ENCODE peak calls at places on chromosomes 3 and 15, in nine cellular contexts. G is Karpas-422, B is PC-9, O is HCT116, S is hepatocyte, N is PC-3, H is GM23248, J is MM.1S, R is SK-N-SH. Z is an unnamed sample.

GRCh38 chr3:72086712-72087093 is 301.8 kb upstream of the PROK2 start:
- DNase-seq in G (no peak), B (no peak), O (no peak), S (no peak), N (no peak), H (no peak), J (no peak), R (no peak), Z (no peak)

GRCh38 chr3:70805044-70805732 is 492.8 kb upstream of the MDFIC2 start:
- DNase-seq in G (no peak), B (no peak), O (no peak), S (no peak), N (peak; percentile 74), H (peak; percentile 84), J (no peak), R (no peak), Z (no peak)

GRCh38 chr15:42070276-42070965 is 23.9 kb downstream of the PLA2G4D start:
- DNase-seq in G (no peak), B (no peak), O (no peak), S (no peak), N (no peak), H (no peak), J (no peak), R (no peak), Z (no peak)

GRCh38 chr15:99994849-99995248 is 261.6 kb upstream of the LYSMD4 start:
- DNase-seq in G (no peak), B (no peak), O (no peak), S (no peak), N (no peak), H (no peak), J (no peak), R (no peak), Z (no peak)

GRCh38 chr3:113952921-113953320 is 5.1 kb downstream of the ZDHHC23 start:
- DNase-seq in G (no peak), B (no peak), O (no peak), S (no peak), N (no peak), H (peak; percentile 52), J (no peak), R (no peak), Z (no peak)

GRCh38 chr3:126197854-126198584 is 17.6 kb upstream of the ALDH1L1 start:
- DNase-seq in G (peak; percentile 86), B (peak; percentile 90), O (peak; percentile 67), S (peak; percentile 80), N (peak; percentile 47), H (peak; percentile 82), J (peak; percentile 60), R (peak; percentile 76), Z (peak; percentile 55)

GRCh38 chr3:193787496-193787870 is 194.5 kb downstream of the OPA1 start:
- DNase-seq in G (no peak), B (no peak), O (no peak), S (no peak), N (no peak), H (no peak), J (no peak), R (no peak), Z (no peak)

GRCh38 chr3:57856675-57857074 is 100.6 kb downstream of the SLMAP start:
- DNase-seq in G (peak; percentile 48), B (no peak), O (no peak), S (peak; percentile 3), N (peak; percentile 33), H (peak; percentile 57), J (no peak), R (peak; percentile 7), Z (peak; percentile 31)

GRCh38 chr3:170357176-170357919 is at the start of gene SKIL:
- DNase-seq in G (peak; percentile 95), B (peak; percentile 98), O (peak; percentile 81), S (peak; percentile 99), N (peak; percentile 94), H (peak; percentile 99), J (peak; percentile 99), R (peak; percentile 92), Z (peak; percentile 97)

GRCh38 chr3:55246016-55246415 is 241.1 kb downstream of the WNT5A start:
- DNase-seq in G (no peak), B (no peak), O (no peak), S (no peak), N (no peak), H (no peak), J (no peak), R (no peak), Z (no peak)

GRCh38 chr3:110791971-110792370 is 279.6 kb upstream of the NECTIN3 start:
- DNase-seq in G (no peak), B (no peak), O (no peak), S (no peak), N (no peak), H (peak; percentile 50), J (no peak), R (no peak), Z (no peak)

GRCh38 chr3:46484911-46485696 is 12.7 kb upstream of the RTP3 start:
- DNase-seq in G (no peak), B (peak; percentile 49), O (no peak), S (peak; percentile 66), N (no peak), H (no peak), J (no peak), R (no peak), Z (no peak)

GRCh38 chr15:63915209-63915887 is 81.6 kb upstream of the HERC1 start:
- DNase-seq in G (peak; percentile 70), B (no peak), O (no peak), S (peak; percentile 40), N (no peak), H (no peak), J (no peak), R (no peak), Z (no peak)

GRCh38 chr3:190863119-190863465 is 598 bp upstream of the GMNC start:
- DNase-seq in G (no peak), B (no peak), O (no peak), S (no peak), N (peak; percentile 19), H (peak; percentile 29), J (peak; percentile 36), R (no peak), Z (no peak)

GRCh38 chr15:67396109-67396508 is 124.8 kb upstream of the C15orf61 start:
- DNase-seq in G (no peak), B (no peak), O (no peak), S (no peak), N (no peak), H (no peak), J (no peak), R (no peak), Z (no peak)

GRCh38 chr15:43880406-43881184 is 53.8 kb downstream of the WDR76 start:
- DNase-seq in G (no peak), B (no peak), O (no peak), S (no peak), N (no peak), H (peak; percentile 27), J (no peak), R (no peak), Z (no peak)

GRCh38 chr3:62184559-62184958 is 188.8 kb downstream of the FEZF2 start:
- DNase-seq in G (no peak), B (no peak), O (no peak), S (peak; percentile 22), N (no peak), H (peak; percentile 23), J (no peak), R (no peak), Z (no peak)

GRCh38 chr3:49531715-49532114 is 22.6 kb upstream of the BSN start:
- DNase-seq in G (no peak), B (no peak), O (no peak), S (no peak), N (no peak), H (no peak), J (no peak), R (no peak), Z (no peak)

GRCh38 chr3:17094551-17094950 is 209.8 kb downstream of the PLCL2 start:
- DNase-seq in G (no peak), B (no peak), O (no peak), S (no peak), N (no peak), H (no peak), J (no peak), R (no peak), Z (no peak)

GRCh38 chr3:42697326-42698051 is 5.1 kb downstream of the HHATL start:
- DNase-seq in G (no peak), B (no peak), O (no peak), S (no peak), N (no peak), H (no peak), J (no peak), R (no peak), Z (no peak)

GRCh38 chr15:64067564-64068030 is 21.3 kb upstream of the DAPK2 start:
- DNase-seq in G (peak; percentile 88), B (peak; percentile 59), O (no peak), S (peak; percentile 82), N (peak; percentile 73), H (peak; percentile 72), J (peak; percentile 64), R (peak; percentile 90), Z (peak; percentile 81)

GRCh38 chr15:101115887-101116680 is 135.8 kb downstream of the CHSY1 start:
- DNase-seq in G (no peak), B (no peak), O (no peak), S (peak; percentile 59), N (no peak), H (peak; percentile 86), J (no peak), R (no peak), Z (no peak)

GRCh38 chr3:172546105-172546504 is 22.9 kb upstream of the TNFSF10 start:
- DNase-seq in G (no peak), B (peak; percentile 34), O (peak; percentile 26), S (no peak), N (peak; percentile 87), H (no peak), J (no peak), R (no peak), Z (no peak)
- H3K27ac ChIP-seq in G (no peak overlapping the region), B (peak overlapping the region; percentile 81), O (no peak overlapping the region), S (no peak overlapping the region), N (no peak overlapping the region), H (no peak overlapping the region), J (peak overlapping the region; percentile 34), R (no peak overlapping the region), Z (no peak overlapping the region)

GRCh38 chr3:105585-105984 is 91.0 kb upstream of the CHL1 start:
- DNase-seq in G (no peak), B (no peak), O (no peak), S (no peak), N (no peak), H (no peak), J (no peak), R (no peak), Z (no peak)
- H3K9me3 ChIP-seq in G (no peaks in the 10 kb centered on the region), B (no peaks in the 10 kb centered on the region), O (peaks cover 7% of the 10 kb centered on the region), S (no peaks in the 10 kb centered on the region), N (peaks cover 31% of the 10 kb centered on the region), H (no peaks in the 10 kb centered on the region), J (no peaks in the 10 kb centered on the region), R (peaks cover 3% of the 10 kb centered on the region), Z (no peaks in the 10 kb centered on the region)

GRCh38 chr3:78360849-78361248 is 1321.0 kb downstream of the ROBO2 start:
- DNase-seq in G (no peak), B (no peak), O (no peak), S (no peak), N (no peak), H (no peak), J (no peak), R (no peak), Z (no peak)
- H3K9me2 ChIP-seq in G (no peaks in the 10 kb centered on the region), B (no peaks in the 10 kb centered on the region), O (no peaks in the 10 kb centered on the region), S (no peaks in the 10 kb centered on the region), N (no peaks in the 10 kb centered on the region), H (no peaks in the 10 kb centered on the region), J (no peaks in the 10 kb centered on the region), R (no peaks in the 10 kb centered on the region), Z (no peaks in the 10 kb centered on the region)

DNA sequence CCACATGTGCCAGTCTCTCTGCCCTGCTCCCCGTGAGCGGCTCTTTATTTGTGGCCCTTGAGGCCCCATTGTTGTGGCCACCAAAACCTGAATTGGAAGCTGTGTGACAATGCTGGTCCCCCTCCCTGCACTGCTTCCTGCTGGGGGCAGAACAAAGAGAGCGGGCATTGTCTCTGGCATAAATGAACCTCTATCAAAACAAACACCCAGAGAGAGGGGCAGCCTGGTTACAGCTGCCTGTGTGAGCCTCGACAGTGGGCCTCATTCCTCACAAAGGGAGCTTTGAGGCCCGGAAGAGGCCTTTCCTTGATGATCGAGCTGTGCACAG is 152.9 kb downstream of the IGF1R start:
- DNase-seq in G (no peak), B (no peak), O (no peak), S (no peak), N (no peak), H (no peak), J (no peak), R (no peak), Z (no peak)
- H3K27ac ChIP-seq in G (no peak overlapping the region), B (peak overlapping the region; percentile 85), O (peak overlapping the region; percentile 91), S (peak overlapping the region; percentile 79), N (no peak overlapping the region), H (peak overlapping the region; percentile 29), J (no peak overlapping the region), R (peak overlapping the region; percentile 69), Z (no peak overlapping the region)